ENCODE peak calls at places on chromosomes 13 and 19, in nine cellular contexts. A is neural progenitor cell, V is astrocyte of the spinal cord, U is AG04450, T is uterus, S is fibroblast of villous mesenchyme, D is testis, K is choroid plexus epithelial cell, N is breast epithelium. Y is an unnamed sample.

GRCh38 chr19:54173951-54174817 is 1.2 kb upstream of the TMC4 start:
- DNase-seq in U (no peak), T (no peak), S (no peak), N (no peak), K (no peak), D (no peak), A (no peak), V (no peak), Y (no peak)

GRCh38 chr13:79880820-79881219 is 399.9 kb downstream of the NDFIP2 start:
- DNase-seq in D (no peak), K (peak; percentile 53), T (no peak), N (no peak), U (no peak), V (no peak), A (no peak), S (peak; percentile 28), Y (no peak)

GRCh38 chr13:20822406-20822805 is 48.6 kb upstream of the EEF1AKMT1 start:
- DNase-seq in K (no peak), D (no peak), V (no peak), S (no peak), N (no peak), A (no peak), T (no peak), U (no peak), Y (no peak)

GRCh38 chr19:56110515-56111448 is 10.3 kb downstream of the ZNF787 start:
- DNase-seq in N (no peak), D (peak; percentile 84), A (peak; percentile 34), U (no peak), T (no peak), V (peak; percentile 40), S (peak; percentile 69), K (peak; percentile 80), Y (no peak)

GRCh38 chr13:76647550-76647949 is 238.7 kb downstream of the KCTD12 start:
- DNase-seq in T (no peak), S (peak; percentile 37), D (no peak), N (no peak), U (no peak), V (no peak), K (no peak), A (no peak), Y (no peak)

GRCh38 chr13:33146843-33147611 is 130.8 kb downstream of the KL start:
- DNase-seq in N (no peak), K (no peak), T (no peak), S (no peak), A (no peak), V (no peak), U (no peak), D (no peak), Y (no peak)

GRCh38 chr13:49676581-49677298 is 14.5 kb downstream of the EBPL start:
- DNase-seq in U (no peak), T (no peak), V (no peak), A (no peak), D (no peak), N (no peak), S (no peak), K (no peak), Y (no peak)

GRCh38 chr19:38395381-38396127 is 7.1 kb downstream of the SPRED3 start:
- DNase-seq in D (no peak), U (no peak), K (no peak), N (no peak), V (no peak), A (peak; percentile 1), S (no peak), T (no peak), Y (no peak)

GRCh38 chr13:101939370-101939769 is 462.5 kb downstream of the FGF14 start:
- DNase-seq in V (no peak), A (no peak), D (no peak), U (no peak), S (no peak), K (no peak), T (no peak), N (no peak), Y (no peak)

GRCh38 chr13:21164631-21165030 is 11.7 kb downstream of the SKA3 start:
- DNase-seq in D (no peak), S (no peak), T (no peak), V (no peak), U (no peak), A (no peak), K (peak; percentile 40), N (no peak), Y (no peak)

GRCh38 chr19:12764698-12765097 is 10.7 kb downstream of the HOOK2 start:
- DNase-seq in A (no peak), K (no peak), S (no peak), V (no peak), T (no peak), D (no peak), U (no peak), N (no peak), Y (no peak)

GRCh38 chr19:12763100-12763499 is 11.5 kb downstream of the BEST2 start:
- DNase-seq in D (no peak), T (no peak), S (no peak), A (no peak), K (no peak), N (no peak), V (no peak), U (no peak), Y (no peak)

GRCh38 chr19:12767150-12767549 is 8.2 kb downstream of the HOOK2 start:
- DNase-seq in V (no peak), K (no peak), D (no peak), S (no peak), A (no peak), N (no peak), T (no peak), U (no peak), Y (no peak)

GRCh38 chr19:12767666-12768065 is 7.7 kb downstream of the HOOK2 start:
- DNase-seq in V (no peak), N (no peak), S (no peak), U (no peak), A (no peak), D (no peak), K (no peak), T (no peak), Y (no peak)

DNA sequence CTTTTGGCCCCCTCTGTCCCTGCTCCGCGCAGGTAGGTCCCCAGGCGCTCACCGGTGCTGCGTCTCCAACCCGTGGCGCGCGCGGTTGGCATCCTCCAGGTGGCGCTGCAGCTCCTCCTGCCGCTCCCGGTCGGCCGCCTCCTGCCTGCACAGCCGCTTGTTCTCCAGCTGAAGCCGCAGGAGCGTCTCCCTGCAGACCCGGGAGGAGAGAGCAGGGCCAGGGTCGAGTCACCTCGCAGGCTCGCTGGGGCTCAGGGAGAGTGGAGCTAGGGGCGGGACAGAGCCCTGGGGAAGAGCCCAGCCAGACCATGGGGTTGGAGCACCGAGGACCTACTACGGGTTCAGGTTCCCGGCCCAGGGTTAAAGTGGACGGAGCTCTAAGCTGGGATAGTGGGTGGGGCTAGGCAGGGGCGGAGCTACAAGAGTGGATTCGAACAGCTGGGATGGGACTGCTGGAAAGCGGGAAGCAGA is 9.3 kb downstream of the HOOK2 start:
- DNase-seq in T (peak; percentile 84), V (peak; percentile 82), N (peak; percentile 77), D (peak; percentile 84), U (peak; percentile 45), A (peak; percentile 87), K (peak; percentile 83), S (peak; percentile 84), Y (peak; percentile 81)
- TF ChIP-seq CTCF in T (peak; percentile 96), V (peak; percentile 82), N (peak; percentile 91), D (peak; percentile 63), U (peak; percentile 77), A (peak; percentile 67), K (peak; percentile 81), S (peak; percentile 84), Y (peak; percentile 60)

GRCh38 chr19:57244513-57244912 is 4.1 kb downstream of the ZNF805 start:
- DNase-seq in D (no peak), T (no peak), S (no peak), U (no peak), N (no peak), K (no peak), A (no peak), V (no peak), Y (no peak)

GRCh38 chr19:57239982-57240310 is 486 bp upstream of the ZNF805 start:
- DNase-seq in K (peak; percentile 14), V (peak; percentile 1), D (no peak), A (no peak), T (no peak), U (no peak), N (no peak), S (no peak), Y (no peak)

GRCh38 chr19:57241181-57241580 is 749 bp downstream of the ZNF805 start:
- DNase-seq in T (no peak), D (no peak), S (peak; percentile 32), V (peak; percentile 24), U (no peak), N (no peak), K (peak; percentile 66), A (no peak), Y (no peak)

GRCh38 chr19:57242821-57243220 is 2.4 kb downstream of the ZNF805 start:
- DNase-seq in K (no peak), A (no peak), U (no peak), V (no peak), T (no peak), D (no peak), N (no peak), S (no peak), Y (no peak)

GRCh38 chr19:57240311-57241090 is at the start of gene ZNF805:
- DNase-seq in N (peak; percentile 94), V (peak; percentile 93), T (peak; percentile 96), K (peak; percentile 95), S (peak; percentile 90), A (peak; percentile 96), D (peak; percentile 97), U (peak; percentile 72), Y (peak; percentile 85)
- TF ChIP-seq CTCF in N (no peak), V (peak; percentile 2), T (no peak), K (no peak), S (no peak), A (no peak), D (no peak), U (no peak), Y (no peak)

DNA sequence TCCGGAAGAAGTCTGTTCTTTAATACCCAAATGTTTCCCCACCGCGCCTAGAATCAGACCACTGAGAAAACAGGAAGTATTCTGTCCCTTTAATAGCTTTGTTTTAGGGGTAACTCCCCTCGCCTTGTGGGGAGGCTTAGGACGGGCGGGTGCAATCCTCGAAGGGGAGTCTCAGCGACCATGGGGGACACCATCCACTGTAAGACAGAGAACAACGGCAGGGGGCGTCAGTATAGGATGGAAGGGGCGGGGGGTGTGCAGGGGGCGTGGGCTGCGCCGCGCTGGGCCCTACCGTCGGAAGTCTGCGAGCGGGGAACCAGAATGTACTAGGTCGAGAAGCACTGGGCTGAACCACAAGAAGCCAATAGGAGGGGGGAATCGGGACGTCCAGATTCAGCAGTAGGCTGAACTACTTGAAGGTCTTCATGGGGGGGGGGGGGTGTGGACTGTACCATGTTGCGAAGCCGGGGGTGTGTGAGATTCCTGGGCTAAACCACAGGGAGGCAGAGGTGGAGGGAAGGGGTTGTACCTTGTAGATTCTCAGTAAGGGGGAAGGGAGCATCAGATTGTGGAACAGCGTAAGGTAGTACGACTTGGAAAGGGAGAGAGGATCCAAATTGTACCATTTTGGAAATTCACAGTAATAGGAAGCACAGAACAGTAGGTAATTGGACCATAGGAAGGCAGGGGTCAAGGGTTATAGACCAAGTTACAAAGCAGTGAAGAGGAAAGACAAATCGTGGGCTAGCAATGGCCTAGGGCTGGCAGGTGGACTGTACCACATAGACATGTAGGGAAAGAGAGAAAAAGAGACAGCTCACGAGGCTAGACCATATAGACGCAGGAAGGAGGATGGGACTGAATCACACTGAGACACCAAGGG is 1.0 kb upstream of the DBP start:
- DNase-seq in U (peak; percentile 94), V (peak; percentile 93), D (peak; percentile 95), T (peak; percentile 92), K (peak; percentile 99), A (peak; percentile 94), N (peak; percentile 91), S (peak; percentile 97), Y (peak; percentile 67)
- TF ChIP-seq CTCF in U (peak; percentile 30), V (peak; percentile 12), D (no peak), T (no peak), K (peak; percentile 31), A (peak; percentile 39), N (no peak), S (peak; percentile 5), Y (no peak)

GRCh38 chr19:2198317-2198716 is 34.6 kb downstream of the DOT1L start:
- DNase-seq in U (no peak), V (no peak), S (no peak), D (no peak), A (no peak), N (no peak), K (no peak), T (no peak), Y (no peak)
- TF ChIP-seq CTCF in U (no peak), V (no peak), S (no peak), D (no peak), A (no peak), N (no peak), K (no peak), T (no peak), Y (no peak)

Y was measured in mesothelial cell of epicardium.